ENCODE peak calls at places on chromosomes 12 and 14, in nine cellular contexts. One of them, this sample, is unnamed.

GRCh38 chr14:101511620-101512395 is 49.5 kb upstream of the DIO3 start:
- DNase-seq in NCI-H748 treated with DMSO at 0.1 percent for 48 hours: no peak
- DNase-seq in HCT116: no peak
- DNase-seq in HTR-8/SVneo: no peak
- DNase-seq in B cell: no peak
- DNase-seq in NCI-H2107: no peak
- DNase-seq in aorta: no peak
- DNase-seq in renal cortical epithelial cell: no peak
- DNase-seq in pons: no peak
- DNase-seq in this sample: no peak

GRCh38 chr14:58712357-58712756 is 74.6 kb downstream of the DACT1 start:
- DNase-seq in NCI-H748 treated with DMSO at 0.1 percent for 48 hours: no peak
- DNase-seq in HCT116: no peak
- DNase-seq in HTR-8/SVneo: no peak
- DNase-seq in B cell: no peak
- DNase-seq in NCI-H2107: no peak
- DNase-seq in aorta: no peak
- DNase-seq in renal cortical epithelial cell: no peak
- DNase-seq in pons: no peak
- DNase-seq in this sample: no peak

GRCh38 chr12:96136720-96137378 is 57.3 kb upstream of the ELK3 start:
- DNase-seq in NCI-H748 treated with DMSO at 0.1 percent for 48 hours: no peak
- DNase-seq in HCT116: no peak
- DNase-seq in HTR-8/SVneo: no peak
- DNase-seq in B cell: no peak
- DNase-seq in NCI-H2107: no peak
- DNase-seq in aorta: no peak
- DNase-seq in renal cortical epithelial cell: no peak
- DNase-seq in pons: no peak
- DNase-seq in this sample: no peak

GRCh38 chr14:39423793-39424192 is 8.4 kb downstream of the FBXO33 start:
- DNase-seq in NCI-H748 treated with DMSO at 0.1 percent for 48 hours: no peak
- DNase-seq in HCT116: no peak
- DNase-seq in HTR-8/SVneo: no peak
- DNase-seq in B cell: no peak
- DNase-seq in NCI-H2107: no peak
- DNase-seq in aorta: no peak
- DNase-seq in renal cortical epithelial cell: no peak
- DNase-seq in pons: no peak
- DNase-seq in this sample: no peak

GRCh38 chr12:12004524-12004923 is 66.2 kb upstream of the BCL2L14 start:
- DNase-seq in NCI-H748 treated with DMSO at 0.1 percent for 48 hours: peak
- DNase-seq in HCT116: no peak
- DNase-seq in HTR-8/SVneo: no peak
- DNase-seq in B cell: no peak
- DNase-seq in NCI-H2107: no peak
- DNase-seq in aorta: no peak
- DNase-seq in renal cortical epithelial cell: no peak
- DNase-seq in pons: no peak
- DNase-seq in this sample: no peak

GRCh38 chr12:2003676-2004112 is 563 bp downstream of the DCP1B start:
- DNase-seq in NCI-H748 treated with DMSO at 0.1 percent for 48 hours: no peak
- DNase-seq in HCT116: no peak
- DNase-seq in HTR-8/SVneo: no peak
- DNase-seq in B cell: no peak
- DNase-seq in NCI-H2107: no peak
- DNase-seq in aorta: no peak
- DNase-seq in renal cortical epithelial cell: peak
- DNase-seq in pons: no peak
- DNase-seq in this sample: no peak

GRCh38 chr14:101097109-101097793 is 193.7 kb upstream of the RTL1 start:
- DNase-seq in NCI-H748 treated with DMSO at 0.1 percent for 48 hours: peak
- DNase-seq in HCT116: no peak
- DNase-seq in HTR-8/SVneo: no peak
- DNase-seq in B cell: no peak
- DNase-seq in NCI-H2107: no peak
- DNase-seq in aorta: no peak
- DNase-seq in renal cortical epithelial cell: peak
- DNase-seq in pons: no peak
- DNase-seq in this sample: no peak

GRCh38 chr12:20450591-20450990 is 82.3 kb downstream of the PDE3A start:
- DNase-seq in NCI-H748 treated with DMSO at 0.1 percent for 48 hours: no peak
- DNase-seq in HCT116: no peak
- DNase-seq in HTR-8/SVneo: no peak
- DNase-seq in B cell: no peak
- DNase-seq in NCI-H2107: no peak
- DNase-seq in aorta: no peak
- DNase-seq in renal cortical epithelial cell: no peak
- DNase-seq in pons: no peak
- DNase-seq in this sample: no peak

GRCh38 chr12:115998789-115999478 is 278.6 kb downstream of the MED13L start:
- DNase-seq in NCI-H748 treated with DMSO at 0.1 percent for 48 hours: no peak
- DNase-seq in HCT116: no peak
- DNase-seq in HTR-8/SVneo: no peak
- DNase-seq in B cell: no peak
- DNase-seq in NCI-H2107: no peak
- DNase-seq in aorta: no peak
- DNase-seq in renal cortical epithelial cell: no peak
- DNase-seq in pons: no peak
- DNase-seq in this sample: no peak

GRCh38 chr12:64990991-64991570 is 130.0 kb downstream of the WIF1 start:
- DNase-seq in NCI-H748 treated with DMSO at 0.1 percent for 48 hours: no peak
- DNase-seq in HCT116: no peak
- DNase-seq in HTR-8/SVneo: no peak
- DNase-seq in B cell: no peak
- DNase-seq in NCI-H2107: no peak
- DNase-seq in aorta: no peak
- DNase-seq in renal cortical epithelial cell: peak
- DNase-seq in pons: no peak
- DNase-seq in this sample: no peak

GRCh38 chr14:93962701-93963601 is 13.4 kb downstream of the ASB2 start:
- DNase-seq in NCI-H748 treated with DMSO at 0.1 percent for 48 hours: no peak
- DNase-seq in HCT116: no peak
- DNase-seq in HTR-8/SVneo: no peak
- DNase-seq in B cell: peak
- DNase-seq in NCI-H2107: no peak
- DNase-seq in aorta: no peak
- DNase-seq in renal cortical epithelial cell: peak
- DNase-seq in pons: peak
- DNase-seq in this sample: no peak

GRCh38 chr12:19709889-19710288 is 270.6 kb downstream of the AEBP2 start:
- DNase-seq in NCI-H748 treated with DMSO at 0.1 percent for 48 hours: no peak
- DNase-seq in HCT116: no peak
- DNase-seq in HTR-8/SVneo: no peak
- DNase-seq in B cell: no peak
- DNase-seq in NCI-H2107: no peak
- DNase-seq in aorta: no peak
- DNase-seq in renal cortical epithelial cell: no peak
- DNase-seq in pons: no peak
- DNase-seq in this sample: no peak

GRCh38 chr14:103504991-103505565 is 17.6 kb downstream of the CKB start:
- DNase-seq in NCI-H748 treated with DMSO at 0.1 percent for 48 hours: no peak
- DNase-seq in HCT116: no peak
- DNase-seq in HTR-8/SVneo: no peak
- DNase-seq in B cell: peak
- DNase-seq in NCI-H2107: no peak
- DNase-seq in aorta: no peak
- DNase-seq in renal cortical epithelial cell: no peak
- DNase-seq in pons: no peak
- DNase-seq in this sample: peak

GRCh38 chr12:73421832-73422231 is 1115.8 kb upstream of the ATXN7L3B start:
- DNase-seq in NCI-H748 treated with DMSO at 0.1 percent for 48 hours: no peak
- DNase-seq in HCT116: no peak
- DNase-seq in HTR-8/SVneo: peak
- DNase-seq in B cell: no peak
- DNase-seq in NCI-H2107: no peak
- DNase-seq in aorta: no peak
- DNase-seq in renal cortical epithelial cell: peak
- DNase-seq in pons: no peak
- DNase-seq in this sample: no peak

GRCh38 chr12:3371018-3371417 is 120.0 kb upstream of the PRMT8 start:
- DNase-seq in NCI-H748 treated with DMSO at 0.1 percent for 48 hours: peak
- DNase-seq in HCT116: no peak
- DNase-seq in HTR-8/SVneo: no peak
- DNase-seq in B cell: no peak
- DNase-seq in NCI-H2107: no peak
- DNase-seq in aorta: no peak
- DNase-seq in renal cortical epithelial cell: no peak
- DNase-seq in pons: no peak
- DNase-seq in this sample: no peak

GRCh38 chr12:113445544-113446176 is 23.5 kb downstream of the SDSL start:
- DNase-seq in NCI-H748 treated with DMSO at 0.1 percent for 48 hours: no peak
- DNase-seq in HCT116: no peak
- DNase-seq in HTR-8/SVneo: no peak
- DNase-seq in B cell: no peak
- DNase-seq in NCI-H2107: no peak
- DNase-seq in aorta: no peak
- DNase-seq in renal cortical epithelial cell: no peak
- DNase-seq in pons: no peak
- DNase-seq in this sample: no peak

GRCh38 chr14:101962503-101962874 is 1.9 kb upstream of the DYNC1H1 start:
- DNase-seq in NCI-H748 treated with DMSO at 0.1 percent for 48 hours: no peak
- DNase-seq in HCT116: peak
- DNase-seq in HTR-8/SVneo: no peak
- DNase-seq in B cell: no peak
- DNase-seq in NCI-H2107: peak
- DNase-seq in aorta: no peak
- DNase-seq in renal cortical epithelial cell: peak
- DNase-seq in pons: peak
- DNase-seq in this sample: no peak

GRCh38 chr12:120247621-120248030 is 17.9 kb downstream of the PXN start:
- DNase-seq in NCI-H748 treated with DMSO at 0.1 percent for 48 hours: no peak
- DNase-seq in HCT116: no peak
- DNase-seq in HTR-8/SVneo: no peak
- DNase-seq in B cell: no peak
- DNase-seq in NCI-H2107: no peak
- DNase-seq in aorta: no peak
- DNase-seq in renal cortical epithelial cell: no peak
- DNase-seq in pons: no peak
- DNase-seq in this sample: no peak

GRCh38 chr14:76191297-76191696 is 39.6 kb downstream of the GPATCH2L start:
- DNase-seq in NCI-H748 treated with DMSO at 0.1 percent for 48 hours: no peak
- DNase-seq in HCT116: no peak
- DNase-seq in HTR-8/SVneo: no peak
- DNase-seq in B cell: no peak
- DNase-seq in NCI-H2107: no peak
- DNase-seq in aorta: no peak
- DNase-seq in renal cortical epithelial cell: no peak
- DNase-seq in pons: peak
- DNase-seq in this sample: no peak

GRCh38 chr12:81209001-81209400 is 131.1 kb downstream of the ACSS3 start:
- DNase-seq in NCI-H748 treated with DMSO at 0.1 percent for 48 hours: no peak
- DNase-seq in HCT116: no peak
- DNase-seq in HTR-8/SVneo: no peak
- DNase-seq in B cell: no peak
- DNase-seq in NCI-H2107: no peak
- DNase-seq in aorta: no peak
- DNase-seq in renal cortical epithelial cell: no peak
- DNase-seq in pons: no peak
- DNase-seq in this sample: no peak

GRCh38 chr14:69901113-69901951 is 22.1 kb downstream of the SMOC1 start:
- DNase-seq in NCI-H748 treated with DMSO at 0.1 percent for 48 hours: no peak
- DNase-seq in HCT116: no peak
- DNase-seq in HTR-8/SVneo: no peak
- DNase-seq in B cell: no peak
- DNase-seq in NCI-H2107: no peak
- DNase-seq in aorta: no peak
- DNase-seq in renal cortical epithelial cell: no peak
- DNase-seq in pons: peak
- DNase-seq in this sample: no peak

GRCh38 chr14:74265312-74265965 is 26.2 kb downstream of the VSX2 start:
- DNase-seq in NCI-H748 treated with DMSO at 0.1 percent for 48 hours: no peak
- DNase-seq in HCT116: no peak
- DNase-seq in HTR-8/SVneo: no peak
- DNase-seq in B cell: no peak
- DNase-seq in NCI-H2107: no peak
- DNase-seq in aorta: peak
- DNase-seq in renal cortical epithelial cell: no peak
- DNase-seq in pons: no peak
- DNase-seq in this sample: no peak

GRCh38 chr12:94111290-94111689 is 37.1 kb upstream of the PLXNC1 start:
- DNase-seq in NCI-H748 treated with DMSO at 0.1 percent for 48 hours: no peak
- DNase-seq in HCT116: no peak
- DNase-seq in HTR-8/SVneo: no peak
- DNase-seq in B cell: no peak
- DNase-seq in NCI-H2107: no peak
- DNase-seq in aorta: no peak
- DNase-seq in renal cortical epithelial cell: no peak
- DNase-seq in pons: no peak
- DNase-seq in this sample: no peak

GRCh38 chr14:94907626-94908261 is 137.8 kb upstream of the GSC start:
- DNase-seq in NCI-H748 treated with DMSO at 0.1 percent for 48 hours: no peak
- DNase-seq in HCT116: no peak
- DNase-seq in HTR-8/SVneo: no peak
- DNase-seq in B cell: no peak
- DNase-seq in NCI-H2107: no peak
- DNase-seq in aorta: no peak
- DNase-seq in renal cortical epithelial cell: no peak
- DNase-seq in pons: no peak
- DNase-seq in this sample: no peak

GRCh38 chr12:85642810-85643209 is 193.4 kb downstream of the RASSF9 start:
- DNase-seq in NCI-H748 treated with DMSO at 0.1 percent for 48 hours: no peak
- DNase-seq in HCT116: no peak
- DNase-seq in HTR-8/SVneo: no peak
- DNase-seq in B cell: no peak
- DNase-seq in NCI-H2107: no peak
- DNase-seq in aorta: no peak
- DNase-seq in renal cortical epithelial cell: peak
- DNase-seq in pons: no peak
- DNase-seq in this sample: no peak

GRCh38 chr12:53940448-53941014 is 1.9 kb downstream of the HOXC13 start:
- DNase-seq in NCI-H748 treated with DMSO at 0.1 percent for 48 hours: no peak
- DNase-seq in HCT116: no peak
- DNase-seq in HTR-8/SVneo: no peak
- DNase-seq in B cell: no peak
- DNase-seq in NCI-H2107: no peak
- DNase-seq in aorta: no peak
- DNase-seq in renal cortical epithelial cell: no peak
- DNase-seq in pons: no peak
- DNase-seq in this sample: no peak

GRCh38 chr12:9781360-9781759 is 20.7 kb upstream of the CD69 start:
- DNase-seq in NCI-H748 treated with DMSO at 0.1 percent for 48 hours: no peak
- DNase-seq in HCT116: no peak
- DNase-seq in HTR-8/SVneo: no peak
- DNase-seq in B cell: no peak
- DNase-seq in NCI-H2107: no peak
- DNase-seq in aorta: no peak
- DNase-seq in renal cortical epithelial cell: no peak
- DNase-seq in pons: no peak
- DNase-seq in this sample: no peak

GRCh38 chr14:95040723-95041476 is 116.4 kb downstream of the DICER1 start:
- DNase-seq in NCI-H748 treated with DMSO at 0.1 percent for 48 hours: no peak
- DNase-seq in HCT116: no peak
- DNase-seq in HTR-8/SVneo: no peak
- DNase-seq in B cell: no peak
- DNase-seq in NCI-H2107: no peak
- DNase-seq in aorta: no peak
- DNase-seq in renal cortical epithelial cell: peak
- DNase-seq in pons: no peak
- DNase-seq in this sample: no peak

GRCh38 chr14:93035917-93036651 is 79.6 kb downstream of the ITPK1 start:
- DNase-seq in NCI-H748 treated with DMSO at 0.1 percent for 48 hours: no peak
- DNase-seq in HCT116: no peak
- DNase-seq in HTR-8/SVneo: peak
- DNase-seq in B cell: no peak
- DNase-seq in NCI-H2107: no peak
- DNase-seq in aorta: no peak
- DNase-seq in renal cortical epithelial cell: no peak
- DNase-seq in pons: peak
- DNase-seq in this sample: peak

GRCh38 chr12:105951732-105952131 is 187.0 kb downstream of the NUAK1 start:
- DNase-seq in NCI-H748 treated with DMSO at 0.1 percent for 48 hours: no peak
- DNase-seq in HCT116: no peak
- DNase-seq in HTR-8/SVneo: no peak
- DNase-seq in B cell: no peak
- DNase-seq in NCI-H2107: no peak
- DNase-seq in aorta: no peak
- DNase-seq in renal cortical epithelial cell: no peak
- DNase-seq in pons: no peak
- DNase-seq in this sample: no peak

GRCh38 chr14:53979141-53979673 is 22.6 kb upstream of the BMP4 start:
- DNase-seq in NCI-H748 treated with DMSO at 0.1 percent for 48 hours: no peak
- DNase-seq in HCT116: no peak
- DNase-seq in HTR-8/SVneo: peak
- DNase-seq in B cell: no peak
- DNase-seq in NCI-H2107: no peak
- DNase-seq in aorta: no peak
- DNase-seq in renal cortical epithelial cell: peak
- DNase-seq in pons: no peak
- DNase-seq in this sample: no peak